ENCODE peak calls at places on chromosomes 3 and 15, in eight cellular contexts. W, F, H, V, P, D, N and T are unnamed samples.

GRCh38 chr3:49924683-49925082 is 4.9 kb downstream of the MON1A start:
- DNase-seq in W (peak), F (no peak), H (no peak), V (no peak), P (no peak), D (peak), N (peak), T (no peak)

GRCh38 chr3:160756907-160757623 is 1.0 kb downstream of the PPM1L start:
- DNase-seq in W (no peak), F (no peak), H (peak), V (no peak), P (no peak), D (no peak), N (no peak), T (no peak)

GRCh38 chr3:733313-733712 is 359.5 kb upstream of the CNTN6 start:
- DNase-seq in W (no peak), F (no peak), H (no peak), V (no peak), P (no peak), D (no peak), N (no peak), T (no peak)

GRCh38 chr15:27696530-27696929 is 402.6 kb downstream of the OCA2 start:
- DNase-seq in W (no peak), F (no peak), H (no peak), V (no peak), P (no peak), D (no peak), N (no peak), T (no peak)

GRCh38 chr3:184176377-184177330 is 2.0 kb downstream of the AP2M1 start:
- DNase-seq in W (peak), F (no peak), H (peak), V (no peak), P (no peak), D (peak), N (peak), T (peak)

GRCh38 chr3:141076821-141077571 is 25.8 kb downstream of the SPSB4 start:
- DNase-seq in W (peak), F (peak), H (peak), V (no peak), P (peak), D (no peak), N (no peak), T (no peak)

GRCh38 chr3:146544013-146544928 is at the start of gene PLSCR1:
- DNase-seq in W (peak), F (peak), H (peak), V (peak), P (peak), D (peak), N (peak), T (peak)

GRCh38 chr3:169964176-169964575 is 2.4 kb upstream of the SEC62 start:
- DNase-seq in W (peak), F (no peak), H (no peak), V (no peak), P (no peak), D (no peak), N (no peak), T (no peak)

GRCh38 chr3:168990111-168990510 is 673.4 kb downstream of the MECOM start:
- DNase-seq in W (peak), F (no peak), H (no peak), V (no peak), P (no peak), D (no peak), N (no peak), T (no peak)

GRCh38 chr3:128420720-128421438 is 45.8 kb downstream of the DNAJB8 start:
- DNase-seq in W (no peak), F (no peak), H (no peak), V (no peak), P (no peak), D (no peak), N (no peak), T (no peak)

GRCh38 chr3:98556164-98557130 is 24.7 kb downstream of the GPR15 start:
- DNase-seq in W (peak), F (peak), H (no peak), V (peak), P (no peak), D (no peak), N (no peak), T (no peak)